ENCODE peak calls at places on chromosomes 7 and 10, in five cellular contexts. P is small intestine, A is prostate gland, B is colonic mucosa, Q is GM23248. L is an unnamed sample. For H3K4me1, the result is how much of the 10 kb centered on the place peaks cover.

GRCh38 chr10:9339702-9340101 is 1285.2 kb downstream of the GATA3 start:
- DNase-seq in B (no peak), P (no peak), A (no peak), Q (no peak), L (no peak)

GRCh38 chr7:106050743-106051110 is 61.4 kb downstream of the SYPL1 start:
- DNase-seq in A (no peak), P (no peak), B (no peak), Q (peak), L (no peak)

GRCh38 chr10:43292745-43293676 is 26.1 kb upstream of the RASGEF1A start:
- DNase-seq in Q (peak), A (peak), B (peak), P (peak), L (peak)

GRCh38 chr10:119283818-119284217 is 76.4 kb downstream of the GRK5 start:
- DNase-seq in Q (no peak), A (no peak), B (no peak), P (no peak), L (no peak)

GRCh38 chr7:160958-161725 is 31.2 kb upstream of the FAM20C start:
- DNase-seq in B (peak), P (no peak), Q (no peak), A (no peak), L (no peak)

GRCh38 chr10:119658274-119658673 is 7.1 kb downstream of the BAG3 start:
- DNase-seq in A (peak), B (peak), Q (peak), P (peak), L (peak)

GRCh38 chr10:90111671-90112070 is 410.3 kb downstream of the KIF20B start:
- DNase-seq in Q (no peak), P (no peak), B (no peak), A (no peak), L (no peak)

GRCh38 chr7:98659746-98660145 is 42.7 kb downstream of the NPTX2 start:
- DNase-seq in P (no peak), Q (no peak), B (no peak), A (no peak), L (no peak)

GRCh38 chr7:69645683-69646082 is 47.4 kb downstream of the AUTS2 start:
- DNase-seq in B (no peak), Q (no peak), A (no peak), P (no peak), L (no peak)

GRCh38 chr10:13165177-13165576 is 3.8 kb downstream of the MCM10 start:
- DNase-seq in P (no peak), B (no peak), Q (no peak), A (no peak), L (no peak)

GRCh38 chr7:21028186-21028989 is 241.7 kb upstream of the SP8 start:
- DNase-seq in A (no peak), B (peak), P (no peak), Q (peak), L (no peak)

GRCh38 chr7:108094933-108095710 is 35.0 kb downstream of the LAMB4 start:
- DNase-seq in P (peak), A (peak), B (peak), Q (peak), L (peak)

GRCh38 chr7:20307119-20307518 is 23.6 kb upstream of the ITGB8 start:
- DNase-seq in P (peak), B (no peak), A (no peak), Q (peak), L (no peak)

GRCh38 chr10:118991326-118991725 is 38.2 kb upstream of the NANOS1 start:
- DNase-seq in B (no peak), P (no peak), Q (no peak), A (no peak), L (no peak)

GRCh38 chr7:140867467-140868314 is 57.0 kb downstream of the BRAF start:
- DNase-seq in B (no peak), A (no peak), P (no peak), Q (no peak), L (no peak)

GRCh38 chr10:31011660-31012022 is 20.0 kb downstream of the ZNF438 start:
- DNase-seq in B (no peak), P (no peak), Q (no peak), A (no peak), L (no peak)

GRCh38 chr10:36266923-36267322 is 624.8 kb upstream of the FZD8 start:
- DNase-seq in B (no peak), P (no peak), A (no peak), Q (no peak), L (no peak)

GRCh38 chr7:69670701-69671100 is 72.4 kb downstream of the AUTS2 start:
- DNase-seq in Q (peak), A (no peak), P (no peak), B (no peak), L (no peak)

GRCh38 chr7:1950623-1951523 is 280.8 kb downstream of the ELFN1 start:
- DNase-seq in A (no peak), P (peak), Q (no peak), B (peak), L (no peak)

GRCh38 chr7:146175716-146176115 is 59.1 kb downstream of the CNTNAP2 start:
- DNase-seq in Q (no peak), A (no peak), P (no peak), B (no peak), L (no peak)

GRCh38 chr7:132140341-132140740 is 435.9 kb downstream of the PLXNA4 start:
- DNase-seq in Q (peak), A (no peak), P (no peak), B (no peak), L (no peak)

GRCh38 chr7:26195867-26196266 is 4.7 kb downstream of the HNRNPA2B1 start:
- DNase-seq in B (no peak), P (no peak), Q (no peak), A (no peak), L (no peak)

GRCh38 chr7:26196305-26196704 is 4.2 kb downstream of the HNRNPA2B1 start:
- DNase-seq in P (no peak), B (no peak), A (no peak), Q (no peak), L (no peak)

GRCh38 chr7:26193432-26194206 is 6.9 kb downstream of the HNRNPA2B1 start:
- DNase-seq in Q (no peak), B (no peak), P (no peak), A (no peak), L (no peak)

GRCh38 chr7:26197153-26198115 is 3.1 kb downstream of the HNRNPA2B1 start:
- DNase-seq in P (no peak), Q (peak), A (no peak), B (no peak), L (no peak)

DNA sequence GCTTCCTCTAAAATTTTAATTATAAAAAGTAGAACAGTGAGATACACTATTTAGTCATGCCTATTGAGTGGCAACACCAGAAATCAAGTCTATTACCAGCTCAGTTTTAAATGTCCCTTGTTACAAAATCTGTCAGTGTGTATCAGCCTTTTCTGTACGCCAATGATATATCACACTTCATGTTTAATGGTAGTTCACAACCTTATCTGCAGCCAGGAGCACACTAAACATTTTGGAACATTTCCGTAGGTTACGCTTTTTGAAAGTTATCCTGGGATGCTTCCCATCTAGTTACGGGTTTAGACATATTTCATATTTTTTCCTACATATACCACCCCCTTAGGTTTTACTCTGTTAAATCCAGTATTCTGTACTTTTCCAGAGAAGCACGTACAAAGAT is 5.4 kb downstream of the HNRNPA2B1 start:
- DNase-seq in P (no peak), B (no peak), A (no peak), Q (no peak), L (no peak)
- H3K4me3 ChIP-seq in P (no peak), B (no peak), A (no peak), Q (peak), L (no peak)

GRCh38 chr7:128178611-128179010 is 62.5 kb upstream of the LEP start:
- DNase-seq in A (no peak), B (no peak), Q (no peak), P (no peak), L (no peak)

GRCh38 chr7:128172963-128173362 is 68.1 kb upstream of the LEP start:
- DNase-seq in B (no peak), P (no peak), A (no peak), Q (no peak), L (no peak)

GRCh38 chr7:128177768-128178550 is 63.1 kb upstream of the LEP start:
- DNase-seq in B (no peak), P (no peak), Q (no peak), A (no peak), L (no peak)

GRCh38 chr7:128174391-128174790 is 66.7 kb upstream of the LEP start:
- DNase-seq in A (no peak), P (no peak), B (no peak), Q (no peak), L (no peak)

GRCh38 chr7:128176696-128177095 is 64.4 kb upstream of the LEP start:
- DNase-seq in Q (peak), P (no peak), A (no peak), B (no peak), L (no peak)
- H3K4me1 ChIP-seq in Q (under half), P (under half), A (under half), B (under half), L (under half)

GRCh38 chr7:111089822-111090426 is 1.0 kb upstream of the LRRN3 start:
- DNase-seq in A (no peak), B (no peak), P (peak), Q (peak), L (no peak)

GRCh38 chr7:111090834-111091233 is at the start of gene LRRN3:
- DNase-seq in B (no peak), A (no peak), Q (peak), P (peak), L (no peak)

GRCh38 chr7:111092406-111093160 is 1.7 kb downstream of the LRRN3 start:
- DNase-seq in P (peak), B (no peak), A (no peak), Q (no peak), L (no peak)

GRCh38 chr7:111094387-111094786 is 3.5 kb downstream of the LRRN3 start:
- DNase-seq in A (no peak), B (no peak), Q (no peak), P (no peak), L (no peak)

GRCh38 chr7:111091623-111092370 is 870 bp downstream of the LRRN3 start:
- DNase-seq in B (no peak), Q (no peak), A (no peak), P (no peak), L (no peak)
- H3K4me3 ChIP-seq in B (no peak), Q (no peak), A (peak), P (no peak), L (no peak)

DNA sequence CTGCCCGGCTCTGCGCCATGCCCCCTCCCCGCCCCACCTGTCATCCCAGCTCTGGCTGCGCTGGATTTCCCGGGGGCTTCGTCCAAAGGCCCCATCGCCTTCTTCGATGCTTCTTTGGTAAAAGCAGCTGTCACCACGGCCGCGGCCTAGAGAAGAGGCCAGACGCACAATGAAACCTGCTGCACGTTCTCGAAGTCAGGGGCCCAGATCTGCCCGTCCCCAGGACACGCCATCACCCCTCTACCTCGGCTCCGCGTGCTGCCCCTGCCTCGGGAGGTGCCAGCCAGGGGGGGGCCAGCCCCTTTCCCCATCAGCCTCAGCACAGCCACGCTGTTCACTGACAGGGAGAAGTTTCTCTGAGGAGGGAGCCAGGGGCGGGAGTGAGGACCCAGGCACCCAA is 6.8 kb downstream of the GIGYF1 start:
- DNase-seq in P (no peak), A (no peak), Q (no peak), B (no peak), L (no peak)
- H3K4me1 ChIP-seq in P (under half), A (under half), Q (under half), B (under half), L (under half)

DNA sequence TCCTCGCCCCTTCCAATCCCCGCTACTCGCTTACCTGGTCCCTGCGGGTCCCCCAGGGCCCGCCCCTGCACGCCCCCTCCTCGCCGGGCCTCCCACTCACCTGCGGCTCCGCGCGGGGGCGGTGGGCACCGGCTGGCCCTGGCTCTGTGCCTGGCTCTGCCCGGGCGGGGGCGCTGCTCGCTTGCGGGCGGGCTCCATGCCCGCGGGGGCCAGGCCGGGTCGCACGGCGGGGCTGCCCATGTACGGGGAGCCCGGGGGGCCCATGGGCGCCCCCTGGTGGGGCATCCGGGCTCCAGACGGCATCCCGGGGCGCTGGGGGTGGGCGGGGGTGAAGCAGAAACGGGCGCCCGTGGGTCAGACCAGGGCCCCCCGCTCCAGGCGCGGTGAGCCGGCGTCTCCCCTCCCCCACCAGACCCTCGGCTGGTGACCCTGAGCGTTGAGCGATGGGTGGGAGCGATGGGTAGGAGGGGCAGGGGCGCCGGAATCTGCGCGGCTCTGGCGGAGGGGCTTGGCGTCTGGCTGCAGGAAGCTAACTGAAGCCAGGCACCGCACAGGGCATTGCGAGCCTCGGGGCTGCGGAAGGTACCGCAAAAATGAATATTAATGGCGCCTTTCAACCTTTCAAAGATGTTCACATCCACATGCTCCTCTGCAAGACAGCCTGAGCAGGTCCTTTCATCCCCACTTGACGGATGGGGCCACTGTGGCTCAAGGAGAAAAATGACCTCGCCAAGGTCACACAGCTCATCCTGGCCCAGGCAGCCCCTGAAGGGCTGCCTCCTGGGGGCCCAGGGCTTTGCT is 2.9 kb downstream of the SMARCD3 start:
- DNase-seq in B (no peak), A (no peak), P (no peak), Q (peak), L (peak)
- H3K4me3 ChIP-seq in B (peak), A (peak), P (no peak), Q (peak), L (no peak)

GRCh38 chr10:29647483-29647882 is 12.7 kb upstream of the SVIL start:
- DNase-seq in B (no peak), A (no peak), Q (no peak), P (peak), L (no peak)
- H3K4me1 ChIP-seq in B (under half), A (under half), Q (half or more), P (under half), L (under half)